ENCODE peak calls at places on chromosomes 5 and 9, in eight cellular contexts. One of them, this sample, is unnamed.

GRCh38 chr9:71928376-71928775 is 16.9 kb downstream of the C9orf85 start:
- DNase-seq in effector memory CD4-positive, alpha-beta T cell: no peak
- DNase-seq in DND-41: no peak
- DNase-seq in GM23248: peak; percentile 66
- DNase-seq in esophagus squamous epithelium: no peak
- DNase-seq in RWPE2: no peak
- DNase-seq in CD8-positive, alpha-beta memory T cell: no peak
- DNase-seq in neuronal stem cell: no peak
- DNase-seq in this sample: no peak

GRCh38 chr5:132979367-132979935 is 16.0 kb upstream of the AFF4 start:
- DNase-seq in neuronal stem cell: no peak
- DNase-seq in CD8-positive, alpha-beta memory T cell: no peak
- DNase-seq in GM23248: peak; percentile 71
- DNase-seq in effector memory CD4-positive, alpha-beta T cell: no peak
- DNase-seq in RWPE2: no peak
- DNase-seq in esophagus squamous epithelium: no peak
- DNase-seq in DND-41: no peak
- DNase-seq in this sample: no peak

GRCh38 chr9:21996438-21996837 is 1.8 kb downstream of the CDKN2B-AS1 start:
- DNase-seq in CD8-positive, alpha-beta memory T cell: no peak
- DNase-seq in DND-41: peak; percentile 71
- DNase-seq in neuronal stem cell: no peak
- DNase-seq in GM23248: no peak
- DNase-seq in esophagus squamous epithelium: no peak
- DNase-seq in RWPE2: no peak
- DNase-seq in effector memory CD4-positive, alpha-beta T cell: no peak
- DNase-seq in this sample: no peak

GRCh38 chr5:40618926-40619325 is 60.8 kb upstream of the PTGER4 start:
- DNase-seq in esophagus squamous epithelium: no peak
- DNase-seq in GM23248: no peak
- DNase-seq in effector memory CD4-positive, alpha-beta T cell: no peak
- DNase-seq in DND-41: no peak
- DNase-seq in neuronal stem cell: no peak
- DNase-seq in RWPE2: no peak
- DNase-seq in CD8-positive, alpha-beta memory T cell: no peak
- DNase-seq in this sample: no peak

GRCh38 chr9:33426843-33427293 is 20.5 kb downstream of the AQP3 start:
- DNase-seq in neuronal stem cell: no peak
- DNase-seq in effector memory CD4-positive, alpha-beta T cell: peak; percentile 15
- DNase-seq in GM23248: no peak
- DNase-seq in esophagus squamous epithelium: no peak
- DNase-seq in CD8-positive, alpha-beta memory T cell: no peak
- DNase-seq in RWPE2: no peak
- DNase-seq in DND-41: no peak
- DNase-seq in this sample: peak; percentile 62

GRCh38 chr5:103235891-103236290 is 22.7 kb upstream of the MACIR start:
- DNase-seq in effector memory CD4-positive, alpha-beta T cell: no peak
- DNase-seq in DND-41: no peak
- DNase-seq in RWPE2: no peak
- DNase-seq in CD8-positive, alpha-beta memory T cell: no peak
- DNase-seq in GM23248: no peak
- DNase-seq in neuronal stem cell: no peak
- DNase-seq in esophagus squamous epithelium: no peak
- DNase-seq in this sample: no peak

GRCh38 chr9:135850737-135851136 is 56.6 kb downstream of the CAMSAP1 start:
- DNase-seq in RWPE2: no peak
- DNase-seq in esophagus squamous epithelium: no peak
- DNase-seq in CD8-positive, alpha-beta memory T cell: no peak
- DNase-seq in effector memory CD4-positive, alpha-beta T cell: no peak
- DNase-seq in neuronal stem cell: no peak
- DNase-seq in DND-41: no peak
- DNase-seq in GM23248: no peak
- DNase-seq in this sample: no peak

GRCh38 chr9:126450537-126451205 is 124.0 kb downstream of the MVB12B start:
- DNase-seq in neuronal stem cell: no peak
- DNase-seq in CD8-positive, alpha-beta memory T cell: no peak
- DNase-seq in GM23248: no peak
- DNase-seq in RWPE2: no peak
- DNase-seq in esophagus squamous epithelium: no peak
- DNase-seq in effector memory CD4-positive, alpha-beta T cell: no peak
- DNase-seq in DND-41: no peak
- DNase-seq in this sample: no peak

GRCh38 chr9:104608336-104608735 is 2.9 kb upstream of the OR13C2 start:
- DNase-seq in DND-41: no peak
- DNase-seq in neuronal stem cell: no peak
- DNase-seq in CD8-positive, alpha-beta memory T cell: no peak
- DNase-seq in effector memory CD4-positive, alpha-beta T cell: no peak
- DNase-seq in esophagus squamous epithelium: no peak
- DNase-seq in RWPE2: no peak
- DNase-seq in GM23248: peak; percentile 19
- DNase-seq in this sample: no peak

GRCh38 chr9:91727316-91727861 is 222.6 kb downstream of the ROR2 start:
- DNase-seq in neuronal stem cell: peak; percentile 46
- DNase-seq in CD8-positive, alpha-beta memory T cell: no peak
- DNase-seq in RWPE2: no peak
- DNase-seq in esophagus squamous epithelium: no peak
- DNase-seq in effector memory CD4-positive, alpha-beta T cell: no peak
- DNase-seq in GM23248: peak; percentile 72
- DNase-seq in DND-41: peak; percentile 38
- DNase-seq in this sample: peak; percentile 30

GRCh38 chr5:10528056-10528816 is 35.6 kb upstream of the ANKRD33B start:
- DNase-seq in esophagus squamous epithelium: no peak
- DNase-seq in effector memory CD4-positive, alpha-beta T cell: no peak
- DNase-seq in CD8-positive, alpha-beta memory T cell: no peak
- DNase-seq in GM23248: peak; percentile 82
- DNase-seq in RWPE2: peak; percentile 89
- DNase-seq in neuronal stem cell: no peak
- DNase-seq in DND-41: peak; percentile 58
- DNase-seq in this sample: no peak

GRCh38 chr9:89892920-89893319 is 288.1 kb downstream of the GADD45G start:
- DNase-seq in CD8-positive, alpha-beta memory T cell: no peak
- DNase-seq in neuronal stem cell: no peak
- DNase-seq in effector memory CD4-positive, alpha-beta T cell: no peak
- DNase-seq in RWPE2: peak; percentile 5
- DNase-seq in esophagus squamous epithelium: no peak
- DNase-seq in GM23248: no peak
- DNase-seq in DND-41: no peak
- DNase-seq in this sample: no peak

GRCh38 chr9:13941686-13942085 is 372.3 kb downstream of the NFIB start:
- DNase-seq in neuronal stem cell: no peak
- DNase-seq in RWPE2: no peak
- DNase-seq in CD8-positive, alpha-beta memory T cell: no peak
- DNase-seq in GM23248: peak; percentile 61
- DNase-seq in esophagus squamous epithelium: no peak
- DNase-seq in effector memory CD4-positive, alpha-beta T cell: no peak
- DNase-seq in DND-41: no peak
- DNase-seq in this sample: no peak

GRCh38 chr5:65012411-65012972 is 243.8 kb downstream of the CWC27 start:
- DNase-seq in GM23248: no peak
- DNase-seq in RWPE2: no peak
- DNase-seq in effector memory CD4-positive, alpha-beta T cell: no peak
- DNase-seq in esophagus squamous epithelium: no peak
- DNase-seq in CD8-positive, alpha-beta memory T cell: no peak
- DNase-seq in neuronal stem cell: no peak
- DNase-seq in DND-41: no peak
- DNase-seq in this sample: no peak

GRCh38 chr5:5145651-5146529 is 5.8 kb downstream of the ADAMTS16 start:
- DNase-seq in esophagus squamous epithelium: no peak
- DNase-seq in GM23248: peak; percentile 84
- DNase-seq in RWPE2: peak; percentile 85
- DNase-seq in CD8-positive, alpha-beta memory T cell: no peak
- DNase-seq in effector memory CD4-positive, alpha-beta T cell: no peak
- DNase-seq in DND-41: no peak
- DNase-seq in neuronal stem cell: no peak
- DNase-seq in this sample: no peak

DNA sequence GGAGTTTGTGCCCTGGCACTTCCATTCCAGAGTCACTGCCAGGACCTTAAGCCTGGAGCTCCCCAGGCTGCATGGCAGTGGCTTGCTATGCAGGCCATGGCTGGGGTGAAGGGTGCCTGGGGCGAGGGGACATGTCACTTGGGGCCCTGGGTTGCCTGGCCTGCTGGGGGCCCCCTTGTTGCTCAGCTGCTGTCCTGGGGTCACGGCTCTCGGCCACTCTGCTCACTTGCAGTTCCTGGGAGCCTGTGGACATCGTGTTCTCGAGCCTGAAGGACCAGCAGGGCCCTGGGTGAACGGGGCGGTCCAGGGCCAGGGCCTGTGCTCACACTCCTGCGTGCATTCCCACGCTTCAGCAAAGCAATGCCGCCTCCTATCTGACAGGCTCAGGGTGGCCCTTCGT is 14.5 kb upstream of the SLC2A6 start:
- DNase-seq in CD8-positive, alpha-beta memory T cell: no peak
- DNase-seq in neuronal stem cell: no peak
- DNase-seq in RWPE2: no peak
- DNase-seq in DND-41: no peak
- DNase-seq in effector memory CD4-positive, alpha-beta T cell: no peak
- DNase-seq in esophagus squamous epithelium: no peak
- DNase-seq in GM23248: no peak
- DNase-seq in this sample: no peak
- H3K4me1 ChIP-seq in CD8-positive, alpha-beta memory T cell: no peaks in the 10 kb centered on the region
- H3K4me1 ChIP-seq in neuronal stem cell: peaks cover 7% of the 10 kb centered on the region
- H3K4me1 ChIP-seq in RWPE2: no peaks in the 10 kb centered on the region
- H3K4me1 ChIP-seq in DND-41: no peaks in the 10 kb centered on the region
- H3K4me1 ChIP-seq in effector memory CD4-positive, alpha-beta T cell: no peaks in the 10 kb centered on the region
- H3K4me1 ChIP-seq in esophagus squamous epithelium: peaks cover 20% of the 10 kb centered on the region
- H3K4me1 ChIP-seq in GM23248: no peaks in the 10 kb centered on the region
- H3K4me1 ChIP-seq in this sample: no peaks in the 10 kb centered on the region

DNA sequence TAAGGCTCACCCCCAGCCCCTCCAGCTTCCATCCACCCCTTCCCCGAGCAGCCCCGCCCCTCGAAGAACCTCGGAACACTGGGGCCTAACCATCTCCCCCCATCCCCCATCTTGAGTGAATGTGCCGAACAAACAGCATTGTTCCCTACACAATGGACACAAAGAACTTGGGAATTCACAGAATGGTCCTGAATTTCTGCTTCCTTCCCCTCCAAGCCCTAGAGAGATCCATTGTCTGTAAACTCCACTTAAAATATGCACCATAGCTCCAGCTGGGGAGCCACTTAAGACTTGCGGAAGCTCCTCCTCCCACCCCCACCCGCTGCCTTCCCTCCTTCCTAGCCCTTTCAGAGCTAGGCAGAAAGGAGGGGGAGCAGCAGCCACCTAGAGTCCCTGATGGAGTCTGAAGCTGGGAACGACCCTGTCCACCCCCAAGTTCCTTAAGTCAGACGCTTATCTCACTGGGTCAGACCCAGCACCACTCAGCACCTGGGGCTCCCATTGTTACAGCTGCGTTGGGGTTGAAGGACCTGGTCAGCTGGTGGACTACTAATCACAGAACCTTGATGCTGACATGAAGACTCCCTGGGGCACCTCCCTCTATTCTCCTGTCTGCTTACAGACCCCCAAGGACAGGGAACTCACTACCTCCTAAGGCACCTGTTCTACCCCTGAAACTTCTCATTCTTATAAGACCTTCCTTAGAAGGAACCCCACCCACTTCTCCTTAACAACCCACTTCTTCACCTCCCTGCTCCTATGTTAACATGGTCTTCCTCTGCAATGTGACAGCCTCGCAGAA is 61.4 kb downstream of the PCDH1 start:
- DNase-seq in effector memory CD4-positive, alpha-beta T cell: no peak
- DNase-seq in RWPE2: no peak
- DNase-seq in esophagus squamous epithelium: no peak
- DNase-seq in GM23248: no peak
- DNase-seq in neuronal stem cell: peak; percentile 78
- DNase-seq in CD8-positive, alpha-beta memory T cell: no peak
- DNase-seq in DND-41: no peak
- DNase-seq in this sample: no peak
- H3K4me3 ChIP-seq in effector memory CD4-positive, alpha-beta T cell: no peak overlapping the region
- H3K4me3 ChIP-seq in RWPE2: no peak overlapping the region
- H3K4me3 ChIP-seq in esophagus squamous epithelium: no peak overlapping the region
- H3K4me3 ChIP-seq in GM23248: no peak overlapping the region
- H3K4me3 ChIP-seq in neuronal stem cell: no peak overlapping the region
- H3K4me3 ChIP-seq in CD8-positive, alpha-beta memory T cell: no peak overlapping the region
- H3K4me3 ChIP-seq in DND-41: no peak overlapping the region
- H3K4me3 ChIP-seq in this sample: no peak overlapping the region

DNA sequence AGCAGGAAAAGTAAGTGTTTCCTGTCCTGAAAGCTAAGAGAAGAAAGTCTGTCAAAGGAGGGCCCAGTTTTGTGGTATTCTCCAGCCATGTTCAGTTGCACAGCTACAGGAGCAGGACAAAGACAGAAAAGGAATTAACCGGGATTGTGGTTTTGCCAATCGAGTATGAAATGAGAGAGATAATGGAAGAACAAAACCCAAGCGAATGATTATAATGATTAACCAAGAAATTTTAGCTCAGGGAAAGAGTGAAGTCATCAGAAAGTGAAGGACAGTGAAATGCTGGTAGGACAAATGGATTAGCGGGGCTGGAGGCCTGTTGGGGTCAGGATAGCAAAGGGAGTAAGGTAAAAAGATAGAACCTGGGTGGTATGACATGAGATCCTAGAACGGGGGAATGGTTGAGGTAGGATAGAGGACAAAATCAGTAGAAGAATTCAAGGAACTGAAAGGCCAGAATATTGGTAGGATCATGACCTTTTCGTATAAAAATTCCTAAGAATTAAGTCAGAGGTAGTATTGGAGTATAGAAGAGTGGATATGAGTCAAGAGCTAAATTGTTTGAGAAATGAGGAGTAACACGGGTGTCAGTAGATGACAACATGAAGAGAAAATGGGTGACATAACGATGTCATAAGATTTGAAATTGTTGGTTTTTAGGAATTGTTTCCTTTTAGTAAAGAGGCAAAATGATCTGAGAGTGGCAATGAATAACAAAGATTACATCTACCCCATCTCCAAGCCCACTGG is 52.8 kb downstream of the DIAPH1 start:
- DNase-seq in esophagus squamous epithelium: no peak
- DNase-seq in GM23248: peak; percentile 65
- DNase-seq in CD8-positive, alpha-beta memory T cell: no peak
- DNase-seq in effector memory CD4-positive, alpha-beta T cell: no peak
- DNase-seq in DND-41: no peak
- DNase-seq in neuronal stem cell: no peak
- DNase-seq in RWPE2: no peak
- DNase-seq in this sample: no peak
- H3K27ac ChIP-seq in esophagus squamous epithelium: no peak overlapping the region
- H3K27ac ChIP-seq in GM23248: peak overlapping the region; percentile 68
- H3K27ac ChIP-seq in CD8-positive, alpha-beta memory T cell: no peak overlapping the region
- H3K27ac ChIP-seq in effector memory CD4-positive, alpha-beta T cell: no peak overlapping the region
- H3K27ac ChIP-seq in DND-41: no peak overlapping the region
- H3K27ac ChIP-seq in neuronal stem cell: no peak overlapping the region
- H3K27ac ChIP-seq in RWPE2: peak overlapping the region; percentile 23
- H3K27ac ChIP-seq in this sample: peak overlapping the region; percentile 32

DNA sequence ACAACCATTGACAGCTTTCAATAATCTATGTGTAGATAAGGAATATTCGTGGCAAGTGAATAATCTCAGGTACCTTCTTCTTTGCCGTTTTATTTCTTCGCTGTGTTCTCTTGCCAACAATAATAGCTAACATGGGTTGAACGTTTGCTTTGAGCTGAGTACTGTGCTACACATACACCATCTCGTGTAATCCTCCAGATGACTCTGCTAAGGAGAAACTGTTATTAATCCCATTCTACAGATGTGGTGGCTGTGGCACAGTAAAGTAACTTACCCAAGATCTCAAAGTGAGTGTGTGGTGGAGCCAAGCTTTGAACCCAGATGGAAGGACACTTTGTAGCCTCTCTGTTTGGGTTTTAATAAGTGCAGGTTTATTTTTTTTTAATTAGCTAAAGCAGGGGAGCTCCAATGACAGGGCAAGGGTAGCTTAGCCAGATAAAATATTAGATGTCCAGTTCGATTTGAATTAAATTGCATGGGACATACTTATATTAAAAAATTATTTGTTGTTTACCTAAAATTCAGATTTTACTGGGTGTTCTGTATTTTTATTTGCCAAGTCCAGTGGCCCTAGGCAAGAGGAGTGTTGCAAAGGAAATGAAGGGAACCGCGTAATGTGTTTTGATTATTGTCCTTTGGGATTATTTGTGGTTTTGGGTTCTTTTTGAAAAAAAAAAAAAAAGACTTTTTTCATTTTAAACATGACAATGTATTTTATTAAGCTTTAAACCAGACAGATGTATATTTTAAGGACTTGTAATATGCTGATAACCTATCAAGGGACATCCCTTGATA is 179.5 kb downstream of the C9orf152 start:
- DNase-seq in effector memory CD4-positive, alpha-beta T cell: no peak
- DNase-seq in DND-41: peak; percentile 11
- DNase-seq in neuronal stem cell: no peak
- DNase-seq in esophagus squamous epithelium: no peak
- DNase-seq in RWPE2: no peak
- DNase-seq in CD8-positive, alpha-beta memory T cell: no peak
- DNase-seq in GM23248: no peak
- DNase-seq in this sample: no peak
- H3K4me1 ChIP-seq in effector memory CD4-positive, alpha-beta T cell: peaks cover 3% of the 10 kb centered on the region
- H3K4me1 ChIP-seq in DND-41: peaks cover 8% of the 10 kb centered on the region
- H3K4me1 ChIP-seq in neuronal stem cell: peaks cover 20% of the 10 kb centered on the region
- H3K4me1 ChIP-seq in esophagus squamous epithelium: peaks cover 12% of the 10 kb centered on the region
- H3K4me1 ChIP-seq in RWPE2: peaks cover 52% of the 10 kb centered on the region
- H3K4me1 ChIP-seq in CD8-positive, alpha-beta memory T cell: peaks cover 17% of the 10 kb centered on the region
- H3K4me1 ChIP-seq in GM23248: peaks cover 51% of the 10 kb centered on the region
- H3K4me1 ChIP-seq in this sample: peaks cover 19% of the 10 kb centered on the region